ENCODE peak calls at places on chromosomes 4 and X, in four cellular contexts. One of them, this sample, is unnamed. For H3K4me1 and H3K27me3, the result is how much of the 10 kb centered on the place peaks cover.

GRCh38 chr4:53123171-53123570 is 242.7 kb downstream of the SCFD2 start:
- DNase-seq in psoas muscle: no peak
- DNase-seq in tibial artery: no peak
- DNase-seq in HepG2: no peak
- DNase-seq in this sample: no peak

GRCh38 chr4:8768357-8768999 is 103.2 kb downstream of the HMX1 start:
- DNase-seq in tibial artery: peak
- DNase-seq in psoas muscle: no peak
- DNase-seq in HepG2: no peak
- DNase-seq in this sample: no peak

GRCh38 chr4:46878641-46879040 is 30.4 kb downstream of the COX7B2 start:
- DNase-seq in psoas muscle: no peak
- DNase-seq in tibial artery: no peak
- DNase-seq in HepG2: no peak
- DNase-seq in this sample: no peak

GRCh38 chr4:186067757-186068385 is 1.1 kb upstream of the TLR3 start:
- DNase-seq in tibial artery: peak
- DNase-seq in HepG2: peak
- DNase-seq in psoas muscle: no peak
- DNase-seq in this sample: peak

GRCh38 chr4:38275331-38275821 is 315.2 kb downstream of the PTTG2 start:
- DNase-seq in tibial artery: no peak
- DNase-seq in psoas muscle: no peak
- DNase-seq in HepG2: peak
- DNase-seq in this sample: peak

GRCh38 chr4:13543648-13544555 is at the start of gene NKX3-2:
- DNase-seq in psoas muscle: no peak
- DNase-seq in tibial artery: no peak
- DNase-seq in HepG2: no peak
- DNase-seq in this sample: peak

GRCh38 chr4:54553001-54553400 is 104.8 kb upstream of the KIT start:
- DNase-seq in tibial artery: no peak
- DNase-seq in psoas muscle: no peak
- DNase-seq in HepG2: no peak
- DNase-seq in this sample: no peak

GRCh38 chrX:26889574-26889973 is 573.6 kb downstream of the PPP4R3C start:
- DNase-seq in psoas muscle: no peak
- DNase-seq in tibial artery: no peak
- DNase-seq in HepG2: no peak
- DNase-seq in this sample: no peak

GRCh38 chrX:153999359-154000037 is 20.2 kb downstream of the IRAK1 start:
- DNase-seq in HepG2: no peak
- DNase-seq in tibial artery: no peak
- DNase-seq in psoas muscle: no peak
- DNase-seq in this sample: no peak

GRCh38 chr4:1202526-1203378 is 30.4 kb upstream of the SPON2 start:
- DNase-seq in psoas muscle: peak
- DNase-seq in tibial artery: peak
- DNase-seq in HepG2: no peak
- DNase-seq in this sample: peak
- H3K4me1 ChIP-seq in psoas muscle: under half
- H3K4me1 ChIP-seq in tibial artery: under half
- H3K4me1 ChIP-seq in HepG2: under half
- H3K4me1 ChIP-seq in this sample: half or more

DNA sequence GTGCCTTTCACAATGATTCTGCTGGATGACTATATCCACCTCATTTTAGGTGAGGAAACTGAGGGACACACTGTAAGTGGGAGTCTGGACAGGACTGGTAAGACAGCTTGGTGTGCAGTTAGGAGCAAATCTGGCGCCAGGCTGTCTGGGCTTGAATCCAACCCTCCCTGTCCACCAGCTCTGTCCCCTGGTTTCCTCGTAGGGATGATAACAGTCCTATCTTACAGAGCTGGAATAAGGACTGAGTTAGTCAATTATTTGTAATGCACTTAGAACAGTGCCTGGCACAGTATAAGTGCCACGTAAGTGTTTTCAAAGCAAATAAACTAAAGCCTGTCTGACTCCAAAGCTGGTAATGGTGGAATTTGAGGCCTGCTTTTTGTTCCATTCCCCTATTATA is 101.9 kb downstream of the UCHL1 start:
- DNase-seq in tibial artery: no peak
- DNase-seq in HepG2: no peak
- DNase-seq in psoas muscle: no peak
- DNase-seq in this sample: no peak
- H3K27me3 ChIP-seq in tibial artery: under half
- H3K27me3 ChIP-seq in HepG2: under half
- H3K27me3 ChIP-seq in psoas muscle: under half
- H3K27me3 ChIP-seq in this sample: under half

GRCh38 chr4:74397748-74398426 is 32.9 kb downstream of the EREG start:
- DNase-seq in psoas muscle: no peak
- DNase-seq in tibial artery: no peak
- DNase-seq in HepG2: no peak
- DNase-seq in this sample: no peak
- H3K4me3 ChIP-seq in psoas muscle: peak
- H3K4me3 ChIP-seq in tibial artery: peak
- H3K4me3 ChIP-seq in HepG2: no peak
- H3K4me3 ChIP-seq in this sample: no peak

DNA sequence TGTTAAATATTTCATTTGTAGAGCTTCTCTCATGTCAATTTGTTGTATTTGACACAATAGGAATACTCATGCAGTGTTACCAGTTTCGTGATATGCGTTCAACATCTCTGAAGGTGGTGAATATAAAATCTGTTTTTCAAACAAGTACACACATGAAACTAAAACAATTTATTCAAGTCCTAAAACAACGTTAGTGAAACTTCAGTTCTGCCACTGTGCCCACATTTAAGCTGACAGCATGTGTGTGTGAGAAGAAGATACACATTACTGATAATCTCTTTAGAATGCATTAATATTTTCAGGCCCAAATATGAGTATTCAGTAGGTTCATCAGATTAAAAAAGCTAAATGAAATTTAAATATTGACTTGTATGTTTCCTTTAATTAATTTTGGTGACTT is 21.7 kb downstream of the GAB1 start:
- DNase-seq in tibial artery: no peak
- DNase-seq in HepG2: no peak
- DNase-seq in psoas muscle: no peak
- DNase-seq in this sample: no peak
- H3K4me1 ChIP-seq in tibial artery: half or more
- H3K4me1 ChIP-seq in HepG2: under half
- H3K4me1 ChIP-seq in psoas muscle: half or more
- H3K4me1 ChIP-seq in this sample: half or more

GRCh38 chr4:105896984-105897760 is 1.9 kb downstream of the NPNT start:
- DNase-seq in HepG2: no peak
- DNase-seq in psoas muscle: no peak
- DNase-seq in tibial artery: no peak
- DNase-seq in this sample: peak
- H3K27me3 ChIP-seq in HepG2: under half
- H3K27me3 ChIP-seq in psoas muscle: under half
- H3K27me3 ChIP-seq in tibial artery: under half
- H3K27me3 ChIP-seq in this sample: under half

GRCh38 chrX:115330498-115331138 is 41.1 kb downstream of the LUZP4 start:
- DNase-seq in tibial artery: peak
- DNase-seq in psoas muscle: peak
- DNase-seq in HepG2: peak
- DNase-seq in this sample: peak
- H3K4me3 ChIP-seq in tibial artery: peak
- H3K4me3 ChIP-seq in psoas muscle: no peak
- H3K4me3 ChIP-seq in HepG2: no peak
- H3K4me3 ChIP-seq in this sample: no peak

GRCh38 chr4:169158860-169159259 is 111.9 kb downstream of the SH3RF1 start:
- DNase-seq in HepG2: no peak
- DNase-seq in tibial artery: no peak
- DNase-seq in psoas muscle: no peak
- DNase-seq in this sample: no peak

GRCh38 chr4:169156392-169156791 is 114.4 kb downstream of the SH3RF1 start:
- DNase-seq in tibial artery: no peak
- DNase-seq in HepG2: no peak
- DNase-seq in psoas muscle: no peak
- DNase-seq in this sample: no peak

GRCh38 chr4:169160825-169161224 is 109.9 kb downstream of the SH3RF1 start:
- DNase-seq in tibial artery: no peak
- DNase-seq in psoas muscle: peak
- DNase-seq in HepG2: no peak
- DNase-seq in this sample: no peak

GRCh38 chr4:169158046-169158445 is 112.7 kb downstream of the SH3RF1 start:
- DNase-seq in psoas muscle: no peak
- DNase-seq in HepG2: no peak
- DNase-seq in tibial artery: no peak
- DNase-seq in this sample: no peak

DNA sequence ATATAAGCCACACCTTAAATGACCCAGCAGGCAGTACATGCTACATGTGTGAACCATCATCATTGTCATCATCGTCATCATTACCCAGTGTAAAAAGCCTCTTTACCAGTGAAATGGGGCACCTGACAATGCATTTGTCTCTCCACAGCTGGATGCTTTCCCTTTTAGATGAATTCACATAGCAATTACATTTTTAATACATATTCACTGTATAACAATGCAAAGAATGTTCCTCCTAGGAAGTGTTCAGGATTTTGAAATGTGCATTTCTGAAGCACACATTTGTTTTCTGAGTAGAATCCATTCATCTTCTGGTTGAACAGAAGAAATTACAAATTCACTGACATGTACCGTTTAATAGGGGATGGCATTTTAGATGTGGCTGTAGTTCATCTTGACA is 111.1 kb downstream of the SH3RF1 start:
- DNase-seq in tibial artery: no peak
- DNase-seq in psoas muscle: no peak
- DNase-seq in HepG2: no peak
- DNase-seq in this sample: no peak
- H3K4me1 ChIP-seq in tibial artery: under half
- H3K4me1 ChIP-seq in psoas muscle: under half
- H3K4me1 ChIP-seq in HepG2: under half
- H3K4me1 ChIP-seq in this sample: under half